ENCODE peak calls at places on chromosomes 3 and 15, in seven cellular contexts. One of them, this sample, is unnamed.

GRCh38 chr3:13853978-13854296 is 25.9 kb downstream of the WNT7A start:
- DNase-seq in MM.1S: no peak
- DNase-seq in hepatocyte: peak; percentile 49
- DNase-seq in GM23248: no peak
- DNase-seq in SK-N-SH: no peak
- DNase-seq in OCI-LY7: no peak
- DNase-seq in neural progenitor cell: no peak
- DNase-seq in this sample: no peak

GRCh38 chr3:127172670-127173515 is 20.0 kb upstream of the PRR23E start:
- DNase-seq in GM23248: peak; percentile 92
- DNase-seq in neural progenitor cell: no peak
- DNase-seq in OCI-LY7: no peak
- DNase-seq in hepatocyte: peak; percentile 52
- DNase-seq in MM.1S: no peak
- DNase-seq in SK-N-SH: peak; percentile 92
- DNase-seq in this sample: peak; percentile 16

GRCh38 chr3:172982731-172983364 is 158.2 kb downstream of the SPATA16 start:
- DNase-seq in SK-N-SH: peak; percentile 37
- DNase-seq in neural progenitor cell: no peak
- DNase-seq in GM23248: peak; percentile 4
- DNase-seq in hepatocyte: no peak
- DNase-seq in OCI-LY7: no peak
- DNase-seq in MM.1S: no peak
- DNase-seq in this sample: peak; percentile 29

GRCh38 chr3:115937054-115937453 is 313.7 kb downstream of the GAP43 start:
- DNase-seq in GM23248: peak; percentile 33
- DNase-seq in MM.1S: no peak
- DNase-seq in hepatocyte: no peak
- DNase-seq in OCI-LY7: no peak
- DNase-seq in SK-N-SH: no peak
- DNase-seq in neural progenitor cell: no peak
- DNase-seq in this sample: no peak

GRCh38 chr3:126978291-126978690 is 4.6 kb upstream of the PLXNA1 start:
- DNase-seq in hepatocyte: no peak
- DNase-seq in GM23248: no peak
- DNase-seq in neural progenitor cell: no peak
- DNase-seq in SK-N-SH: no peak
- DNase-seq in OCI-LY7: no peak
- DNase-seq in MM.1S: no peak
- DNase-seq in this sample: no peak

GRCh38 chr3:66582721-66583141 is 81.9 kb upstream of the LRIG1 start:
- DNase-seq in MM.1S: peak; percentile 50
- DNase-seq in neural progenitor cell: no peak
- DNase-seq in SK-N-SH: no peak
- DNase-seq in hepatocyte: no peak
- DNase-seq in GM23248: peak; percentile 52
- DNase-seq in OCI-LY7: peak; percentile 69
- DNase-seq in this sample: no peak

GRCh38 chr15:57923750-57924149 is 141.8 kb downstream of the ALDH1A2 start:
- DNase-seq in neural progenitor cell: no peak
- DNase-seq in GM23248: peak; percentile 4
- DNase-seq in SK-N-SH: no peak
- DNase-seq in hepatocyte: no peak
- DNase-seq in OCI-LY7: no peak
- DNase-seq in MM.1S: no peak
- DNase-seq in this sample: no peak

GRCh38 chr3:152403632-152404066 is 134.9 kb downstream of the MBNL1 start:
- DNase-seq in SK-N-SH: no peak
- DNase-seq in hepatocyte: peak; percentile 9
- DNase-seq in OCI-LY7: no peak
- DNase-seq in MM.1S: no peak
- DNase-seq in neural progenitor cell: no peak
- DNase-seq in GM23248: no peak
- DNase-seq in this sample: no peak

GRCh38 chr15:70701891-70702568 is 61.3 kb downstream of the UACA start:
- DNase-seq in OCI-LY7: no peak
- DNase-seq in MM.1S: no peak
- DNase-seq in SK-N-SH: no peak
- DNase-seq in GM23248: peak; percentile 78
- DNase-seq in neural progenitor cell: no peak
- DNase-seq in hepatocyte: peak; percentile 38
- DNase-seq in this sample: no peak

GRCh38 chr15:85956515-85957275 is 123.0 kb upstream of the AGBL1 start:
- DNase-seq in GM23248: no peak
- DNase-seq in SK-N-SH: no peak
- DNase-seq in neural progenitor cell: no peak
- DNase-seq in hepatocyte: peak; percentile 40
- DNase-seq in OCI-LY7: peak; percentile 38
- DNase-seq in MM.1S: no peak
- DNase-seq in this sample: no peak

GRCh38 chr3:53616330-53616729 is 121.9 kb downstream of the CACNA1D start:
- DNase-seq in GM23248: no peak
- DNase-seq in hepatocyte: no peak
- DNase-seq in SK-N-SH: no peak
- DNase-seq in OCI-LY7: no peak
- DNase-seq in MM.1S: no peak
- DNase-seq in neural progenitor cell: no peak
- DNase-seq in this sample: peak; percentile 8

GRCh38 chr3:128317698-128318231 is 148.9 kb downstream of the DNAJB8 start:
- DNase-seq in neural progenitor cell: no peak
- DNase-seq in GM23248: peak; percentile 4
- DNase-seq in MM.1S: no peak
- DNase-seq in OCI-LY7: no peak
- DNase-seq in hepatocyte: no peak
- DNase-seq in SK-N-SH: peak; percentile 62
- DNase-seq in this sample: no peak

GRCh38 chr15:96038650-96039049 is 291.9 kb upstream of the NR2F2 start:
- DNase-seq in SK-N-SH: no peak
- DNase-seq in OCI-LY7: no peak
- DNase-seq in GM23248: peak; percentile 52
- DNase-seq in MM.1S: no peak
- DNase-seq in neural progenitor cell: no peak
- DNase-seq in hepatocyte: no peak
- DNase-seq in this sample: no peak

DNA sequence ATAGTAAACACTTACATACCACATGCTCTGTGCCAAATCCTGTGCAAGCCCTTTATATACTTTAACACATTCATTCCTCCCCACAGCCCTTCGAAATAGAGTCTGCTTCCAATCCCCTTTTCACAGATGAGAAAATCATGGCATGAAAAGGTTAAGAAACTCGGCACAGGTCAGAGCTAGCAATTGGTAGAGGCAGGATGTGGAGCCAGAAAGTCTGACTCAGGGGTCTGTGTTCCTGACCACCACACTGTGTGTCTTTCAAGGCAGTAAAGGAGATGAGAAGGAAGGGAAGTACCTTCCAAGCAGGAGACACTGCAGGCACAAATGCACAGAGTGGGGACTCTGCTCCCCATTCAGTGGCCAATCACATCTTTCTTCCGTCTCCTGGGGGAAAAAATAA is 61.1 kb downstream of the SCN11A start:
- DNase-seq in OCI-LY7: no peak
- DNase-seq in GM23248: peak; percentile 18
- DNase-seq in hepatocyte: no peak
- DNase-seq in SK-N-SH: no peak
- DNase-seq in MM.1S: no peak
- DNase-seq in neural progenitor cell: no peak
- DNase-seq in this sample: no peak
- TF ChIP-seq EZH2phosphoT487 in OCI-LY7: no peak
- TF ChIP-seq EZH2phosphoT487 in GM23248: no peak
- TF ChIP-seq EZH2phosphoT487 in hepatocyte: no peak
- TF ChIP-seq EZH2phosphoT487 in SK-N-SH: no peak
- TF ChIP-seq EZH2phosphoT487 in MM.1S: no peak
- TF ChIP-seq EZH2phosphoT487 in neural progenitor cell: no peak
- TF ChIP-seq EZH2phosphoT487 in this sample: no peak

DNA sequence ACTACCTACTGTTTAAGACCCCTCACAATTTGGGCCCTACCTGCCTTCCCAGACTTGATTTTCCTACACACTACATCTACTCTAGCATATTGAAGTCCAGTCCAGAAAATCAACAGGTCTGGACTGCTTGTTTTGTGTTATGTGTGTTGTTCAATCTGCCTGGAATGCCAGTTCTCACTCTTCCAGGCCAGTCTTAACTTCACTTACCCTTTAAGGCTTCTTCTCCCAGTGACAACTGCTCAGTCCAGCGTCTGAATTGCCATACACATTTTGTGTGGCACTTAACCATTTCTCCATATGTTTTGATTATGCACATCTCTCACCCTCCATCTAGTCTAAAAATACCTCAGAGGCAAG is 1.1 kb downstream of the TICRR start:
- DNase-seq in GM23248: peak; percentile 45
- DNase-seq in SK-N-SH: no peak
- DNase-seq in MM.1S: no peak
- DNase-seq in neural progenitor cell: no peak
- DNase-seq in OCI-LY7: no peak
- DNase-seq in hepatocyte: no peak
- DNase-seq in this sample: no peak
- TF ChIP-seq EZH2phosphoT487 in GM23248: no peak
- TF ChIP-seq EZH2phosphoT487 in SK-N-SH: no peak
- TF ChIP-seq EZH2phosphoT487 in MM.1S: no peak
- TF ChIP-seq EZH2phosphoT487 in neural progenitor cell: no peak
- TF ChIP-seq EZH2phosphoT487 in OCI-LY7: no peak
- TF ChIP-seq EZH2phosphoT487 in hepatocyte: no peak
- TF ChIP-seq EZH2phosphoT487 in this sample: no peak

DNA sequence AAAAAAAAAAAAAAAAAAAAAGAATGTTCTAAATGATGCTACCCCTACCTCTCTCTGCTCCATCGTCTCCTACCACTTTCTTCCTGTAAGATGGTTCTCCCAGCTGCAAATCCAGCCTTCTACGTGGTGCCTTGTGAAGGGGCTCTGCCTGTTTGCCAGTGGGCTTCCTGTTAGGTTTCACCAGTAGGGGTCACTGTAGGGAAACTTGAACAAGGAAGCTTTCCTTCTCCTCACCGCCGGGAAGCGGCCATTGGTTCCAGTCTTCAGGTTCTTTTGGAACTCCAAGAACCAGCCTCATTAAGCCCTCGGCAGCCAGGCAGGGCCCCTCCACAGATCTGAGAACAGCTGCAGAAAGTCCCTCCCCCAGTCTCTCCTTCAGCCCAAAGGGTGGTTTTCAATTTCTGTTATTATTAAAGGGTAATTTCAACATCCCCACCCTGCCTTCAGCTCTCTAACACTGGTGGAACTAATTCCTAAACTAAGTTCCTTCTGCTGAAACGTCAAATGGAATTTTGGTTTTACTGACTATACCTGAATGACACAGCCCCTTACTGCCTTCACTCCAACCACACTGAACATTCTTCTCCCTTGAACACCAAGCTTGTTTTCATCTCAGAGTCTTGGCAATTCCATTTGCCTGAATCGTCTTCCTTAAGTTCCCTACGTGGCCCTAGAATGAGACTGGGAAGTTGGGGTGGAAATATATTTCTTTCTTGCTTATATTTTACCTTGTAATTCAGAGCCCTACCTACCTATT is 13.5 kb downstream of the MCCC1 start:
- DNase-seq in GM23248: peak; percentile 26
- DNase-seq in neural progenitor cell: peak; percentile 78
- DNase-seq in SK-N-SH: peak; percentile 47
- DNase-seq in MM.1S: no peak
- DNase-seq in hepatocyte: peak; percentile 19
- DNase-seq in OCI-LY7: peak; percentile 19
- DNase-seq in this sample: peak; percentile 94
- TF ChIP-seq EZH2phosphoT487 in GM23248: no peak
- TF ChIP-seq EZH2phosphoT487 in neural progenitor cell: no peak
- TF ChIP-seq EZH2phosphoT487 in SK-N-SH: no peak
- TF ChIP-seq EZH2phosphoT487 in MM.1S: no peak
- TF ChIP-seq EZH2phosphoT487 in hepatocyte: no peak
- TF ChIP-seq EZH2phosphoT487 in OCI-LY7: no peak
- TF ChIP-seq EZH2phosphoT487 in this sample: no peak

GRCh38 chr3:30292192-30292893 is 314.1 kb upstream of the TGFBR2 start:
- DNase-seq in hepatocyte: no peak
- DNase-seq in GM23248: peak; percentile 51
- DNase-seq in SK-N-SH: no peak
- DNase-seq in MM.1S: no peak
- DNase-seq in neural progenitor cell: no peak
- DNase-seq in OCI-LY7: no peak
- DNase-seq in this sample: no peak
- TF ChIP-seq EZH2phosphoT487 in hepatocyte: no peak
- TF ChIP-seq EZH2phosphoT487 in GM23248: no peak
- TF ChIP-seq EZH2phosphoT487 in SK-N-SH: no peak
- TF ChIP-seq EZH2phosphoT487 in MM.1S: no peak
- TF ChIP-seq EZH2phosphoT487 in neural progenitor cell: no peak
- TF ChIP-seq EZH2phosphoT487 in OCI-LY7: no peak
- TF ChIP-seq EZH2phosphoT487 in this sample: no peak